ENCODE peak calls at places on chromosomes 5 and 9, in five cellular contexts. T, Z, H, M and Y are unnamed samples.

GRCh38 chr9:13410566-13411031 is 131.1 kb upstream of the MPDZ start:
- DNase-seq in T (no peak), Z (no peak), H (peak; percentile 25), M (no peak), Y (no peak)

GRCh38 chr5:14628346-14628745 is 36.2 kb upstream of the OTULIN start:
- DNase-seq in T (no peak), Z (peak; percentile 86), H (no peak), M (peak; percentile 34), Y (no peak)

GRCh38 chr9:71637433-71637832 is 130.9 kb downstream of the CEMIP2 start:
- DNase-seq in T (no peak), Z (no peak), H (no peak), M (no peak), Y (no peak)

GRCh38 chr5:150846651-150847333 is 471 bp downstream of the IRGM start:
- DNase-seq in T (no peak), Z (peak; percentile 39), H (peak; percentile 63), M (peak; percentile 56), Y (no peak)

GRCh38 chr9:16241231-16241630 is 629.2 kb downstream of the BNC2 start:
- DNase-seq in T (no peak), Z (no peak), H (no peak), M (no peak), Y (no peak)

GRCh38 chr9:93673271-93673843 is 97.0 kb downstream of the PHF2 start:
- DNase-seq in T (peak; percentile 34), Z (no peak), H (peak; percentile 23), M (peak; percentile 16), Y (peak; percentile 81)

GRCh38 chr5:176441921-176442323 is 6.3 kb upstream of the FAF2 start:
- DNase-seq in T (no peak), Z (no peak), H (no peak), M (no peak), Y (no peak)

GRCh38 chr5:91219141-91219802 is 163.8 kb downstream of the ARRDC3 start:
- DNase-seq in T (no peak), Z (no peak), H (no peak), M (peak; percentile 40), Y (no peak)

GRCh38 chr5:84239509-84239908 is 145.2 kb downstream of the EDIL3 start:
- DNase-seq in T (no peak), Z (no peak), H (no peak), M (no peak), Y (no peak)

GRCh38 chr5:132463808-132464154 is 26.8 kb downstream of the IRF1 start:
- DNase-seq in T (no peak), Z (no peak), H (no peak), M (no peak), Y (no peak)